ENCODE peak calls at places on chromosome 6, in four cellular contexts. M, G, V and A are unnamed samples.

GRCh38 chr6:116685437-116685993 is 4.5 kb downstream of the KPNA5 start:
- DNase-seq in G (no peak), V (no peak), M (no peak), A (no peak)

GRCh38 chr6:165178056-165178455 is 131.3 kb downstream of the C6orf118 start:
- DNase-seq in G (no peak), M (no peak), V (no peak), A (no peak)

GRCh38 chr6:154371337-154371736 is 14.7 kb upstream of the IPCEF1 start:
- DNase-seq in G (no peak), V (no peak), M (no peak), A (no peak)

GRCh38 chr6:1311400-1312192 is at the start of gene FOXQ1:
- DNase-seq in M (peak; percentile 57), G (no peak), V (no peak), A (peak; percentile 94)

GRCh38 chr6:37024665-37025337 is 19.3 kb downstream of the FGD2 start:
- DNase-seq in M (peak; percentile 81), V (peak; percentile 40), G (peak; percentile 70), A (no peak)

GRCh38 chr6:133033263-133033662 is 207.9 kb upstream of the EYA4 start:
- DNase-seq in V (no peak), G (no peak), M (no peak), A (no peak)

GRCh38 chr6:135922170-135922569 is 70.7 kb downstream of the PDE7B start:
- DNase-seq in G (peak; percentile 47), V (no peak), M (no peak), A (no peak)

GRCh38 chr6:111843347-111844147 is 29.7 kb downstream of the FYN start:
- DNase-seq in G (no peak), V (no peak), M (peak; percentile 79), A (no peak)

GRCh38 chr6:67450641-67451040 is 1184.4 kb upstream of the ADGRB3 start:
- DNase-seq in G (no peak), V (no peak), M (no peak), A (no peak)

GRCh38 chr6:97240222-97240621 is 42.8 kb downstream of the MMS22L start:
- DNase-seq in M (no peak), V (no peak), G (no peak), A (no peak)

GRCh38 chr6:26251354-26252081 is 113.5 kb upstream of the BTN3A2 start:
- DNase-seq in G (peak; percentile 56), M (peak; percentile 84), V (peak; percentile 27), A (peak; percentile 88)

GRCh38 chr6:97524846-97525245 is 241.8 kb upstream of the MMS22L start:
- DNase-seq in M (no peak), V (no peak), G (no peak), A (no peak)

GRCh38 chr6:90537027-90537426 is 49.8 kb downstream of the MAP3K7 start:
- DNase-seq in V (no peak), M (no peak), G (no peak), A (no peak)

GRCh38 chr6:108781419-108782110 is 66.7 kb upstream of the ARMC2 start:
- DNase-seq in V (no peak), M (no peak), G (no peak), A (no peak)

GRCh38 chr6:148193063-148193680 is 149.5 kb upstream of the SASH1 start:
- DNase-seq in V (no peak), G (no peak), M (no peak), A (no peak)

GRCh38 chr6:28010526-28010925 is 53.5 kb downstream of the OR2B6 start:
- DNase-seq in G (no peak), M (no peak), V (no peak), A (no peak)

GRCh38 chr6:39599341-39599740 is 125.9 kb downstream of the KIF6 start:
- DNase-seq in M (no peak), V (no peak), G (no peak), A (no peak)

GRCh38 chr6:79173378-79173777 is 61.1 kb downstream of the HMGN3 start:
- DNase-seq in G (no peak), V (no peak), M (no peak), A (no peak)

GRCh38 chr6:109783245-109783990 is 92.3 kb downstream of the FIG4 start:
- DNase-seq in M (no peak), G (no peak), V (no peak), A (no peak)

GRCh38 chr6:1179571-1180459 is 132.1 kb upstream of the FOXQ1 start:
- DNase-seq in M (no peak), G (no peak), V (no peak), A (no peak)